ENCODE peak calls at places on chromosome 19, in five cellular contexts. Z is cardiac muscle cell, I is heart right ventricle, K is lung, D is upper lobe of left lung. N is an unnamed sample.

GRCh38 chr19:41697198-41697855 is 9.3 kb upstream of the CEACAM7 start:
- DNase-seq in K (no peak), Z (no peak), I (no peak), D (no peak), N (no peak)

GRCh38 chr19:41701401-41702075 is 6.9 kb upstream of the CEACAM5 start:
- DNase-seq in K (no peak), Z (no peak), I (no peak), D (peak), N (no peak)

GRCh38 chr19:5621945-5622464 is 571 bp downstream of the SAFB2 start:
- DNase-seq in K (no peak), Z (no peak), I (peak), D (no peak), N (no peak)

GRCh38 chr19:7417671-7418324 is 69.1 kb downstream of the ARHGEF18 start:
- DNase-seq in Z (no peak), K (no peak), I (no peak), D (no peak), N (no peak)

GRCh38 chr19:36748431-36749275 is 24.0 kb downstream of the ZNF850 start:
- DNase-seq in Z (no peak), K (no peak), D (no peak), I (no peak), N (no peak)

GRCh38 chr19:16127080-16127479 is 15.4 kb downstream of the RAB8A start:
- DNase-seq in D (no peak), K (no peak), I (no peak), Z (no peak), N (no peak)

GRCh38 chr19:19545707-19546106 is 7.6 kb downstream of the CILP2 start:
- DNase-seq in I (no peak), K (no peak), D (no peak), Z (no peak), N (no peak)

GRCh38 chr19:50835103-50835784 is 1.9 kb upstream of the KLK15 start:
- DNase-seq in I (no peak), K (no peak), Z (peak), D (peak), N (no peak)

GRCh38 chr19:15197275-15198005 is 3.4 kb downstream of the NOTCH3 start:
- DNase-seq in D (no peak), Z (peak), I (peak), K (no peak), N (no peak)

GRCh38 chr19:55165952-55166529 is 372 bp downstream of the DNAAF3 start:
- DNase-seq in D (peak), K (peak), Z (peak), I (peak), N (peak)

GRCh38 chr19:35738021-35738886 is 4.0 kb downstream of the IGFLR1 start:
- DNase-seq in K (no peak), Z (no peak), I (no peak), D (no peak), N (no peak)

GRCh38 chr19:55452381-55453325 is 8.8 kb downstream of the ISOC2 start:
- DNase-seq in Z (peak), D (no peak), I (peak), K (peak), N (peak)

GRCh38 chr19:38263696-38264485 is 482 bp upstream of the SPINT2 start:
- DNase-seq in K (peak), Z (peak), I (no peak), D (peak), N (peak)

DNA sequence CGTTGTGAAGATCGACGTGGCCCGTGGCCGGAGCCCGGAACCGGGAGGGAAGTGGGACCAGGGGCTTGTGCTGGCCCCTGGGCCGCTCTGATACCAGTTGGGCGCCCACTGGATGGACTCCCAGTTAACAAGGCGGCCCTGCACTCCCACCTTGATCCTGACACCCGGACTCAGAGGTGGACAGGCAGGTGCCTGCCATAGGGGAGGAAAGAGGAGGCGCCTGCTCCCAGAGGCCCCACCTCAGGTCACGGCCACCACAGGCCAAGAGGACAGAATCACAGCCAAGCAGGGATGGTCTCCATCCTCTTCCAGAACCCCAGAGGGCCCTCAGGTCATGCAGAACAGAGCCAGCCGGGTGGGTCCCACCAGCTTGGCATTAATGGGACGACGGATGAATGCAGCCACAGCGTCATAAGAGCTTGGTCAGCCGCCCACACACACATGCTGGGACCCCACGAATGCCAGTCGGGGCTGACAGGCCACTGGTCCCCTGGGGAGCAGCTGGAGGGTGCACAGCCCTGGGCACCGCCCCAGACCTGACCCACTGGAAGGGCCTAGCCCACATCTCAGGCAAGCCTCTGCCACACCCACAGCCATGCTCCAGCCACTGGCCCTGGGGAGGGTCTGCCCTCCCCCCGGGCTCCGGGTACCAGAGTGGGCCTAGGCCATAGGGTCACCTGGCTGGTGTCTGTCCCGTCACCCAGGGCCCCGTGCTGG is 9.6 kb upstream of the KLF16 start:
- DNase-seq in I (no peak), Z (no peak), K (no peak), D (no peak), N (no peak)
- H3K27ac ChIP-seq in I (peak), Z (no peak), K (peak), D (peak), N (peak)

GRCh38 chr19:28883241-28883693 is 329.7 kb downstream of the UQCRFS1 start:
- DNase-seq in I (peak), K (no peak), D (no peak), Z (peak), N (no peak)
- TF ChIP-seq CTCF in I (no peak), K (no peak), D (no peak), Z (no peak), N (no peak)

DNA sequence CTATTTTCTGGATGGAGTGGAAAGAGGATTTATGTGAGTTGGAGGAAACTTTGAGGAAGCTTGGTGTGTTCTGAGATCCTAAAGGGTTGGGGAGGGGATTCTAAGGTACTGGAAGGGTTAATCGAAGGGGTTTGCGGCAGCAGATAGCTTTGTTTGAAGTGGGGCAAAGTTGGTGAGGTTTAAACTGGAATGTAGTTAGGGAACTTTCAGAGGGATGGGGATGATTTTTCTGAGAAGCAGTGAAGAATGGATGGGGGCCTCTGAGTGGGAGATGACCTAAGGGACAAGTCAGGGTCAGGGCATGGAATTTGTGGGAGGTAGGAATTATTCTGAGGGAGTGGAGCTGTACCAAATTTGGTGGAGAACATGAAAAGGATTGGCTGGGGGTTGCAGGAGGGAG is 3.9 kb downstream of the SAE1 start:
- DNase-seq in K (no peak), Z (no peak), I (no peak), D (no peak), N (no peak)
- H3K27ac ChIP-seq in K (no peak), Z (peak), I (no peak), D (no peak), N (no peak)

GRCh38 chr19:18321729-18322091 is 1.2 kb downstream of the LSM4 start:
- DNase-seq in I (no peak), K (no peak), Z (peak), D (no peak), N (no peak)

GRCh38 chr19:18319591-18320135 is 3.2 kb downstream of the LSM4 start:
- DNase-seq in I (no peak), K (no peak), Z (no peak), D (peak), N (no peak)

GRCh38 chr19:18322759-18323460 is at the start of gene LSM4:
- DNase-seq in I (peak), D (peak), Z (peak), K (peak), N (peak)

GRCh38 chr19:18320865-18321728 is 1.8 kb downstream of the LSM4 start:
- DNase-seq in K (no peak), I (no peak), D (peak), Z (no peak), N (no peak)

DNA sequence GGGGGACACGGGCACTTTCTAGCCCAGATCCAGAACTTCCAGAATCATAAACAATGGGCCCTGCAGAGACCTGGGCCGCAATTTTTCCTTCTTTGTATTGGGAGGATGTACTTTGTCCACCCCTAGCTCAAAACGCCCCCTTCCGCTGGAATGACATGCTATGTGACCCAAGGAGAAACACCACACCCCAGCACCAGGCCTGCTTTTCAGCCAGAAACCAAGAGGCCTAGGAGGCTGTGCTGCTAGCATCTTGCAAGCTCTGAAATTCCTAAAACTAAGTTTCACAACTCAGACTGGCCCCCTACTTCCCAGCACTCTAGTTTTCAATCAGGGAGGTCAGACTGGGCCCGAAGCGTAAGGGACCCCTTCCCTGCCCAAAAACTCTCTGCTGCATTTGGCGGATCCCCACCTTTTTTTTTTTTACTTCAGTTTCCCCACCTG is 538 bp downstream of the LSM4 start:
- DNase-seq in Z (peak), I (no peak), K (peak), D (peak), N (peak)
- TF ChIP-seq CTCF in Z (peak), I (no peak), K (no peak), D (no peak), N (no peak)

GRCh38 chr19:4343056-4343844 is at the start of gene MPND:
- DNase-seq in Z (peak), K (peak), I (peak), D (peak), N (peak)

GRCh38 chr19:4342421-4343055 is 824 bp upstream of the MPND start:
- DNase-seq in D (peak), Z (peak), K (peak), I (peak), N (peak)

GRCh38 chr19:4345656-4346383 is 2.5 kb downstream of the MPND start:
- DNase-seq in I (no peak), D (no peak), Z (no peak), K (no peak), N (no peak)

GRCh38 chr19:4347521-4347920 is 4.2 kb downstream of the MPND start:
- DNase-seq in K (no peak), Z (no peak), I (no peak), D (no peak), N (no peak)

DNA sequence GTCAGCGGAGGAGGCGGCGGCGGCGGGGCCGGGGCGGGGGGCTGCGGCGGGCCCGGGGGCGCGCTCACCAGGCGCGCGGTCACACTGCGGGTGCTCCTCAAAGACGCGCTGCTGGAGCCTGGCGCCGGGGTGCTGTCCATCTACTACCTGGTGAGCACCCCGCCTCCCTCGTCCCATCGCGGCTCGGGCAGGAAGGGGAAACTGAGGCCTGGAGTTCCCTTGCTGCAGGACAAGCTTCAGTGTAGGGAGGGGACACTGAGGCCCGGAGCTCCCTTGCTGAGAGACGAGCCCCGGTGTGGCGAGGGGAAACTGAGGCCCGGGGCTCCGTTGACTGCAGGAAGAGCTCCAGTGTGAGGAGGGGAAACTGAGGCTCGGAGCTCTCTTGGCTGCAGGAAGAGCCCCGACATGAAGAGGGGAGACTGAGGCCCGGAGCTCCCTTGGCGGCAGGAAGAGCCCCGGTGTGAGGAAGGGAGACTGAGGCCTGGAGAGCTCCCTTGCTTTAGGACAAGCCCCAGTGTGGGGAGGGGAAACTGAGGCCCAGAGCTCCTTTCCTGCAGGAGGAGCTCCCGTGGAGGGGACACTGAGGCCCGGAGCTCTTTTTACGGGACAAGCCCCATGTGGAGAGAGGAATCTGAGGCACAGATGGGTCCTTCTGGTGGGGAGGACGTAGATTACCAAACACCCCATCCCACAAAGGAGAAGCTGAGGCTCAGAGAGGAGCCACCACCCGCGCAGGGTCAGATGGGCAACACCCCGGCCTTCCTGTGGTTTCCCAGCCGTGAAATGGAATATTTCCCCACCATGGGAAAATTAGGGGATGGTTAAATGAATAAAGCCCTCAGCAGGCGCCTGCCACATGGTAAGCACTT is 717 bp downstream of the MPND start:
- DNase-seq in I (no peak), Z (no peak), K (no peak), D (no peak), N (no peak)
- H3K27ac ChIP-seq in I (peak), Z (peak), K (no peak), D (peak), N (peak)

GRCh38 chr19:52516191-52516590 is 11.3 kb upstream of the ZNF808 start:
- DNase-seq in D (no peak), Z (no peak), K (no peak), I (no peak), N (no peak)
- TF ChIP-seq CTCF in D (no peak), Z (no peak), K (no peak), I (no peak), N (no peak)

GRCh38 chr19:11195681-11196080 is 1.7 kb downstream of the KANK2 start:
- DNase-seq in Z (no peak), K (no peak), D (no peak), I (no peak), N (no peak)
- H3K27ac ChIP-seq in Z (no peak), K (peak), D (no peak), I (peak), N (peak)

GRCh38 chr19:2422951-2423880 is 4.2 kb downstream of the TIMM13 start:
- DNase-seq in D (no peak), K (no peak), Z (no peak), I (no peak), N (no peak)
- TF ChIP-seq CTCF in D (no peak), K (no peak), Z (no peak), I (no peak), N (no peak)